ENCODE peak calls at places on chromosomes 13 and 19, in five cellular contexts. A is stomach, Q is lower leg skin, T is HCT116, C is esophagus squamous epithelium. Z is an unnamed sample.
A peak's percentile ranks its signal among the peaks of the same experiment; 100 is the strongest.

GRCh38 chr13:33775339-33776108 is 42.4 kb upstream of the RFC3 start:
- DNase-seq in A (no peak), Q (no peak), T (no peak), C (no peak), Z (no peak)

GRCh38 chr13:98240131-98240530 is 63.1 kb upstream of the RNF113B start:
- DNase-seq in A (no peak), Q (no peak), T (no peak), C (no peak), Z (no peak)

GRCh38 chr19:1089891-1090290 is 5.3 kb downstream of the POLR2E start:
- DNase-seq in A (no peak), Q (no peak), T (no peak), C (no peak), Z (no peak)

GRCh38 chr13:108859202-108860012 is 230.0 kb downstream of the MYO16 start:
- DNase-seq in A (no peak), Q (no peak), T (no peak), C (no peak), Z (no peak)

GRCh38 chr19:33062902-33063301 is 1.8 kb downstream of the RHPN2 start:
- DNase-seq in A (no peak), Q (no peak), T (no peak), C (no peak), Z (no peak)

GRCh38 chr13:29884671-29885424 is 34.4 kb upstream of the UBL3 start:
- DNase-seq in A (no peak), Q (no peak), T (no peak), C (no peak), Z (no peak)

GRCh38 chr19:35208121-35208520 is 20.4 kb downstream of the FAM187B start:
- DNase-seq in A (no peak), Q (no peak), T (no peak), C (no peak), Z (no peak)

GRCh38 chr19:7705387-7706187 is 3.7 kb upstream of the FCER2 start:
- DNase-seq in A (peak; percentile 44), Q (peak; percentile 37), T (no peak), C (no peak), Z (peak; percentile 69)

GRCh38 chr19:287381-287871 is 3.8 kb downstream of the PLPP2 start:
- DNase-seq in A (peak; percentile 21), Q (no peak), T (no peak), C (no peak), Z (no peak)

GRCh38 chr19:55166530-55167268 is at the start of gene DNAAF3:
- DNase-seq in A (peak; percentile 95), Q (peak; percentile 89), T (peak; percentile 97), C (peak; percentile 65), Z (peak; percentile 89)

GRCh38 chr19:57803594-57804325 is 11.0 kb downstream of the ZNF552 start:
- DNase-seq in A (peak; percentile 43), Q (no peak), T (peak; percentile 12), C (no peak), Z (no peak)

GRCh38 chr19:45123440-45123850 is 30.5 kb downstream of the PPP1R37 start:
- DNase-seq in A (peak; percentile 65), Q (peak; percentile 31), T (no peak), C (no peak), Z (no peak)

GRCh38 chr13:45393941-45394570 is 24.1 kb downstream of the SLC25A30 start:
- DNase-seq in A (peak; percentile 48), Q (no peak), T (peak; percentile 45), C (no peak), Z (peak; percentile 27)

GRCh38 chr13:40680659-40681323 is 14.3 kb upstream of the FOXO1 start:
- DNase-seq in A (no peak), Q (no peak), T (no peak), C (no peak), Z (no peak)

GRCh38 chr19:40503300-40503699 is 36.5 kb downstream of the SPTBN4 start:
- DNase-seq in A (no peak), Q (no peak), T (no peak), C (no peak), Z (no peak)

GRCh38 chr19:19217110-19217509 is 5.4 kb downstream of the NCAN start:
- DNase-seq in A (no peak), Q (no peak), T (peak; percentile 75), C (no peak), Z (no peak)

GRCh38 chr19:41868989-41869300 is 8.1 kb upstream of the CD79A start:
- DNase-seq in A (no peak), Q (no peak), T (no peak), C (no peak), Z (no peak)
- TF ChIP-seq POLR2A in A (no peak), Q (no peak), T (no peak), C (no peak), Z (no peak)

GRCh38 chr19:50724522-50725217 is 1.5 kb downstream of the CLEC11A start:
- DNase-seq in A (peak; percentile 95), Q (peak; percentile 98), T (peak; percentile 99), C (peak; percentile 65), Z (peak; percentile 92)
- TF ChIP-seq POLR2A in A (no peak), Q (no peak), T (peak; percentile 62), C (peak; percentile 72), Z (peak; percentile 77)

DNA sequence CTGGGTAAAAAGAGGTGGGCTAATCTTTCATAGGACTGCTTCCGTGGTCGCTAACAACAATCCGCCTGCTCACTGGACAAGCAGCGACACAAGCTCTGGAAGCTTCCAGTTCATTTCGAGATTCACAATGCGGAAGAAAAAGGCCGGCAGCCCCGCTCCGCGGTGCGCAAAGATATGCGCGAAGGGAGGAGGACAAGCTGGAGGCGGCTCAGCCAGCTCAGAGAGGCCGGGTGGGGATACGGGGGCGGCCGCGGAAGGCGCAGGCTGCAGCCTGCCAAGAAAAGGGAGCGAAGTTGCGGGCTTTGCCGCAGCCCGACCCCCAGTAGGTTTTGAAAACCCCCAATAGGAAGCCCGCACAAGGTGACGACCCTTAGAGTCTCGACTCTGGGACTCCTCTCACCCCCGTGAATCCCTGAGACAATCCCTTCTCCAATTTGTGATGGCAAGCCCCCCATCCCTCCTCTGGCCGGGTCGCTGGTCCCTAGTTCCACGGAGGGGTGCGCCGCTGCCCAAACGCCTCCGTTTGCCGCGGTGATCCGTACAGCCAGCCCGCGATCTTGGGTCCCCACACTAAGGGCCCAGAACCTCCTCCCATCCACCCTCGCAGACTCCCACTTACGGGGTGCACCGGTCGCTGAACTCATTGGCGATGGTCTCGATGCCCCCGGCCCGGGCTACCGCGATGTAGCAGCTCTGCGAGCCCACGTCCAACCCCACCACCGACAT is 684 bp downstream of the HSPH1 start:
- DNase-seq in A (peak; percentile 60), Q (peak; percentile 56), T (no peak), C (peak; percentile 4), Z (peak; percentile 23)
- TF ChIP-seq POLR2A in A (no peak), Q (no peak), T (peak; percentile 0), C (peak; percentile 11), Z (peak; percentile 57)

GRCh38 chr19:2474232-2475017 is 1.5 kb upstream of the GADD45B start:
- DNase-seq in A (peak; percentile 88), Q (peak; percentile 75), T (no peak), C (no peak), Z (peak; percentile 86)

GRCh38 chr19:2475018-2475701 is 767 bp upstream of the GADD45B start:
- DNase-seq in A (peak; percentile 65), Q (no peak), T (no peak), C (no peak), Z (no peak)

GRCh38 chr19:2476451-2477140 is 669 bp downstream of the GADD45B start:
- DNase-seq in A (peak; percentile 45), Q (no peak), T (no peak), C (no peak), Z (no peak)

GRCh38 chr19:2477141-2477710 is 1.3 kb downstream of the GADD45B start:
- DNase-seq in A (peak; percentile 68), Q (no peak), T (no peak), C (no peak), Z (no peak)

DNA sequence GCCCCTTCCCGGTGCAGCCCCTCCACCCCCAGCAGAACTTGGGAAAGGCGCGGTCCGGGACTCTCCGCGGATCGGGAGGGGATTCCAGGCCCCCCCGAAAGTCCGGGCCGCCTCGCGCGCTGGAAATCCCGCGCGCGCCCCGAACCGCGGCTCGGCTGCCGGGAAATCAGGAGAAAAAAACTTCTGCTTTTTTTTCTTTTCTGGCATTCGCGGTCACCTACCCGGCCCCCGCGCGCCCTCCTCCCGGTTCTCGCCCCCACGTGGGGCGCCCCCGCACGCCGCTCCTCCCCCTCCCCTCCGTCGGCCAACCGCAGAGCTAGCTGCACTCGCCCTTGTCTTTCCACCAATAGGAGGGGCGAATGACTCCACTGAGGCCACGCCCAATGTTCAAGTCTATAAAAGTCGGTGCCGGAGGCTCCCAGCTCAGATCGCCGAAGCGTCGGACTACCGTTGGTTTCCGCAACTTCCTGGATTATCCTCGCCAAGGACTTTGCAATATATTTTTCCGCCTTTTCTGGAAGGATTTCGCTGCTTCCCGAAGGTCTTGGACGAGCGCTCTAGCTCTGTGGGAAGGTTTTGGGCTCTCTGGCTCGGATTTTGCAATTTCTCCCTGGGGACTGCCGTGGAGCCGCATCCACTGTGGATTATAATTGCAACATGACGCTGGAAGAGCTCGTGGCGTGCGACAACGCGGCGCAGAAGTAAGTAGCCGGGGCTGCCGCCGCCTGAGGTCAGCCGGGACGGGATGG is at the start of gene GADD45B:
- DNase-seq in A (peak; percentile 98), Q (peak; percentile 98), T (peak; percentile 95), C (peak; percentile 88), Z (peak; percentile 95)
- TF ChIP-seq POLR2A in A (peak; percentile 81), Q (peak; percentile 100), T (peak; percentile 100), C (peak; percentile 100), Z (peak; percentile 100)

DNA sequence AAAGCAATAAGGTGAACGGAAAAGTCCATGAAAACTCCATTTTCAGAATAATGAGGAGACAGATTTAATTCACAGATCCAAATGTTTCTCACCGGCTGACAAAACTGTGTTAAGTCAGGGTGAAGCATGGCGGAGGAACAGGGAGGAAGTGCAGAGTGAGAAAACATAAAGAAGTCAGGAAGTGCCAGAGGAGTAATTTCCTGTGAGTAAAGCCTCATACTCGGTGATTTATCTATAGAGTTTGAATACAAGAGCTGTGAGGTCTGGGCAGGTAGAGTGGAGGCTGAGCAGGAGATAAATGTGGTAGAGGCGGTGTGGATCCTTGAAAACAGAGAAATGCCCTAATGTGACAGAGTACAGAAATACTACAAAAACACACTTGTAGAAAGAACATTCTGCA is 11.4 kb downstream of the CARD8 start:
- DNase-seq in A (no peak), Q (no peak), T (no peak), C (no peak), Z (no peak)
- TF ChIP-seq POLR2A in A (no peak), Q (no peak), T (no peak), C (no peak), Z (no peak)

GRCh38 chr13:51811046-51811445 is 7.1 kb upstream of the DHRS12 start:
- DNase-seq in A (no peak), Q (no peak), T (no peak), C (no peak), Z (no peak)
- TF ChIP-seq POLR2A in A (no peak), Q (no peak), T (no peak), C (no peak), Z (no peak)

DNA sequence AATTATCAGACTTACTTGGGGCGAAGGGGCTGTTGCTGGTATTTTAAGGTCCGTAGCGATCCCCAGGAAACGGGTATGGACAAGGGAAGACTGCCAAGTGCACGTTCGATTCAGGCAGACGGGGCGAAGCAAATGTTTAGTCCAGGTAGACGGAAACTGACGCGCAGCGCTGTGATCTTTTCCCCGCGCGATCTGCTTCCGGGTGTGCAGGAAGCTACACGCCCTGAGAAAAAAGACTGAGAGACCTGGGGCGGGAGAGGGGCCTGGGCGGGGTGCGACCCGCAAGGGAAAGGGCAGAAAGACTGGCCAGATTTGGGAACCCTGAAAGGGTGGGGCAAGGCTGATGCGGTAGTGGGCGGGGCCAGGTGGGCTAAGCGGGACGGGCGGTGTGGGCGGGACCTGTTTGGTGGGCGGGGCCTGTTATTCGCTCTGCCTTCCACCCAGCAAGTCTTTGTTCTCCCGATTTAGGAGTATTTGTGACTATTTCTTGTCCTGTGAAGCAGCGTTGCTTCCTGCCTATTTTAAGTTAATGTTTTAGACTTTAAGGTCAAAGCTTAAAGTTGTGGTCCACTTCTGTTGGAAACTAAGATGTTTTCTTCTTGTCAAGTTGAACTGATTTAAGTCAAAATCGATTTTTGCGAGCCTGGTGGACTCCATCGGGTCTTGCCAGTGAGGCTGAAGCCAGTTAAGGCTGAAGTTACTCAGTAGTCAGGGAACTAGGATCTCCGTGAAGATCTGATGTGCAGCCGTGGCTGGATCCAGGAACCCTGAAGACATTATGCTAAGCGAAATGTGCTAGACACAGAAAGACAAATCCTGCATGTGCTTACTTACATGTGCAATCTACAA is at the start of gene ZNF836:
- DNase-seq in A (peak; percentile 92), Q (peak; percentile 89), T (no peak), C (peak; percentile 32), Z (peak; percentile 84)
- TF ChIP-seq POLR2A in A (no peak), Q (no peak), T (no peak), C (peak; percentile 45), Z (peak; percentile 46)